ENCODE peak calls at places on chromosomes 6 and 20, in ten cellular contexts. K, Q, X, E, J, H, C, L, F and O are unnamed samples.

GRCh38 chr6:157461000-157461915 is 80.3 kb downstream of the ZDHHC14 start:
- DNase-seq in K (peak), Q (no peak), X (peak), E (peak), J (no peak), H (no peak), C (peak), L (peak), F (peak), O (no peak)

GRCh38 chr6:40338306-40338705 is 248.9 kb downstream of the LRFN2 start:
- DNase-seq in K (no peak), Q (no peak), X (no peak), E (no peak), J (no peak), H (no peak), C (no peak), L (no peak), F (no peak), O (no peak)

GRCh38 chr20:61436674-61437279 is 184.7 kb downstream of the CDH4 start:
- DNase-seq in K (no peak), Q (peak), X (peak), E (peak), J (no peak), H (peak), C (peak), L (peak), F (peak), O (no peak)

GRCh38 chr6:33081098-33081824 is 5.5 kb downstream of the HLA-DPB1 start:
- DNase-seq in K (no peak), Q (no peak), X (peak), E (peak), J (no peak), H (no peak), C (no peak), L (no peak), F (no peak), O (peak)

GRCh38 chr20:62603021-62603906 is 39.0 kb upstream of the SLCO4A1 start:
- DNase-seq in K (no peak), Q (no peak), X (no peak), E (no peak), J (peak), H (peak), C (peak), L (no peak), F (peak), O (no peak)

GRCh38 chr20:47802975-47803374 is 17.7 kb upstream of the SULF2 start:
- DNase-seq in K (no peak), Q (no peak), X (no peak), E (no peak), J (no peak), H (no peak), C (no peak), L (no peak), F (no peak), O (no peak)

GRCh38 chr6:166989427-166990034 is 9.7 kb upstream of the CEP43 start:
- DNase-seq in K (peak), Q (no peak), X (peak), E (no peak), J (peak), H (peak), C (peak), L (peak), F (peak), O (no peak)

GRCh38 chr6:54805077-54805476 is 41.5 kb upstream of the FAM83B start:
- DNase-seq in K (no peak), Q (no peak), X (no peak), E (no peak), J (no peak), H (peak), C (peak), L (peak), F (peak), O (no peak)

GRCh38 chr6:130500693-130501092 is 134.9 kb downstream of the TMEM200A start:
- DNase-seq in K (no peak), Q (no peak), X (no peak), E (no peak), J (no peak), H (peak), C (peak), L (peak), F (peak), O (no peak)

GRCh38 chr6:32075781-32076494 is 33.2 kb downstream of the TNXB start:
- DNase-seq in K (no peak), Q (no peak), X (no peak), E (no peak), J (no peak), H (no peak), C (no peak), L (no peak), F (no peak), O (no peak)

GRCh38 chr6:89145962-89146747 is at the start of gene PM20D2:
- DNase-seq in K (peak), Q (peak), X (peak), E (peak), J (peak), H (peak), C (peak), L (peak), F (no peak), O (peak)

GRCh38 chr6:103675807-103676406 is 1183.8 kb downstream of the HACE1 start:
- DNase-seq in K (peak), Q (no peak), X (no peak), E (no peak), J (no peak), H (no peak), C (no peak), L (peak), F (no peak), O (no peak)

GRCh38 chr6:118893095-118893881 is 664 bp upstream of the ASF1A start:
- DNase-seq in K (no peak), Q (no peak), X (no peak), E (no peak), J (peak), H (peak), C (peak), L (peak), F (peak), O (no peak)

GRCh38 chr6:21143651-21144050 is 449.9 kb upstream of the SOX4 start:
- DNase-seq in K (no peak), Q (no peak), X (no peak), E (no peak), J (no peak), H (no peak), C (no peak), L (no peak), F (no peak), O (peak)

GRCh38 chr20:57381596-57382503 is 9.3 kb upstream of the RBM38 start:
- DNase-seq in K (peak), Q (peak), X (peak), E (peak), J (peak), H (peak), C (peak), L (peak), F (peak), O (peak)

GRCh38 chr6:44010411-44011349 is 116.6 kb downstream of the MRPL14 start:
- DNase-seq in K (peak), Q (no peak), X (no peak), E (peak), J (no peak), H (peak), C (peak), L (peak), F (peak), O (no peak)

GRCh38 chr6:30752164-30752927 is 8.0 kb upstream of the IER3 start:
- DNase-seq in K (peak), Q (no peak), X (no peak), E (no peak), J (no peak), H (peak), C (peak), L (peak), F (peak), O (no peak)

GRCh38 chr6:81228912-81229540 is 523.5 kb downstream of the TENT5A start:
- DNase-seq in K (no peak), Q (no peak), X (no peak), E (no peak), J (no peak), H (peak), C (peak), L (peak), F (peak), O (no peak)

GRCh38 chr6:53119349-53119748 is 29.3 kb downstream of the GCM1 start:
- DNase-seq in K (no peak), Q (no peak), X (no peak), E (no peak), J (no peak), H (no peak), C (no peak), L (no peak), F (peak), O (no peak)

GRCh38 chr20:56259948-56260347 is 11.4 kb downstream of the MC3R start:
- DNase-seq in K (no peak), Q (no peak), X (no peak), E (no peak), J (no peak), H (no peak), C (no peak), L (no peak), F (no peak), O (no peak)
- TF ChIP-seq CTCF in K (no peak), Q (no peak), X (no peak), E (no peak), J (no peak), H (no peak), C (no peak), L (no peak), F (no peak), O (no peak)

DNA sequence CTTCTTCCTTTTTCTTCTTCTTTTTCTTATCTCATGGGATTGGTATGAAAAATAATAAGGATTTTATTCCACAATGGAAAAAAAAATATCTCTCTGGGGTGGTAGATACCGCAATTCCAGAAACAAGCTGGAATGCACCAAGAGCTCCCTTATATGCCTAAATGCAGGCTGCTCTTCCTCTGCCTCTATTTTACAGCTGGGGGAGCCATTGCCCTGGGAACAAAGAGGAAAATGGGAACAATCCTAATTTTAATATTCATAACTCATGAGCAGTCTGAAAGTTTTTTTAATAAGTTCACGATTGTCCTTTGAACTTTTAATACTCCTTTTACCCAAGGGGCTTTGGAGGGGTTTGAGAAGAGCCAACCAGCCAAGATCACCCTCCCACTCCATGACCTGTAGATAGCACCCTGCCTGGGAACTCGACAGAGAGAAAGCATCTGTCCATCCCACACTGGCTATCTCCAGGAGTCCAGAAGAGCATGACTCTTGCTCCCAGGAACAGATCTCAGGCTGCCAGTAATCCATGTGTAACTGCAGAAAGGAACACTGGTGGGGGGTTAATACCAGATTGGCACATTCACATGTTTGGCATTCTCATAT is 74.7 kb downstream of the CD83 start:
- DNase-seq in K (no peak), Q (no peak), X (no peak), E (no peak), J (no peak), H (peak), C (no peak), L (no peak), F (no peak), O (no peak)
- TF ChIP-seq CTCF in K (no peak), Q (no peak), X (no peak), E (no peak), J (no peak), H (peak), C (peak), L (peak), F (no peak), O (no peak)

GRCh38 chr20:51326241-51326819 is 216.2 kb downstream of the NFATC2 start:
- DNase-seq in K (peak), Q (peak), X (peak), E (peak), J (peak), H (peak), C (peak), L (peak), F (peak), O (peak)
- TF ChIP-seq CTCF in K (peak), Q (peak), X (peak), E (peak), J (no peak), H (peak), C (peak), L (peak), F (peak), O (no peak)

GRCh38 chr6:82364087-82365010 is 732 bp downstream of the TPBG start:
- DNase-seq in K (peak), Q (peak), X (peak), E (peak), J (no peak), H (peak), C (peak), L (peak), F (peak), O (peak)
- TF ChIP-seq CTCF in K (no peak), Q (no peak), X (no peak), E (no peak), J (no peak), H (no peak), C (no peak), L (no peak), F (no peak), O (no peak)

GRCh38 chr6:50141100-50141499 is 91.4 kb upstream of the DEFB112 start:
- DNase-seq in K (no peak), Q (no peak), X (no peak), E (no peak), J (no peak), H (no peak), C (no peak), L (no peak), F (no peak), O (no peak)

GRCh38 chr6:50143011-50143719 is 93.4 kb upstream of the DEFB112 start:
- DNase-seq in K (no peak), Q (no peak), X (no peak), E (no peak), J (no peak), H (no peak), C (peak), L (no peak), F (no peak), O (no peak)

GRCh38 chr6:50147371-50147770 is 97.6 kb upstream of the DEFB112 start:
- DNase-seq in K (no peak), Q (no peak), X (no peak), E (no peak), J (no peak), H (no peak), C (peak), L (no peak), F (no peak), O (no peak)

GRCh38 chr6:50145125-50145524 is 95.4 kb upstream of the DEFB112 start:
- DNase-seq in K (peak), Q (no peak), X (peak), E (no peak), J (no peak), H (no peak), C (peak), L (peak), F (no peak), O (no peak)
- TF ChIP-seq CTCF in K (peak), Q (peak), X (peak), E (peak), J (no peak), H (peak), C (peak), L (peak), F (peak), O (peak)

DNA sequence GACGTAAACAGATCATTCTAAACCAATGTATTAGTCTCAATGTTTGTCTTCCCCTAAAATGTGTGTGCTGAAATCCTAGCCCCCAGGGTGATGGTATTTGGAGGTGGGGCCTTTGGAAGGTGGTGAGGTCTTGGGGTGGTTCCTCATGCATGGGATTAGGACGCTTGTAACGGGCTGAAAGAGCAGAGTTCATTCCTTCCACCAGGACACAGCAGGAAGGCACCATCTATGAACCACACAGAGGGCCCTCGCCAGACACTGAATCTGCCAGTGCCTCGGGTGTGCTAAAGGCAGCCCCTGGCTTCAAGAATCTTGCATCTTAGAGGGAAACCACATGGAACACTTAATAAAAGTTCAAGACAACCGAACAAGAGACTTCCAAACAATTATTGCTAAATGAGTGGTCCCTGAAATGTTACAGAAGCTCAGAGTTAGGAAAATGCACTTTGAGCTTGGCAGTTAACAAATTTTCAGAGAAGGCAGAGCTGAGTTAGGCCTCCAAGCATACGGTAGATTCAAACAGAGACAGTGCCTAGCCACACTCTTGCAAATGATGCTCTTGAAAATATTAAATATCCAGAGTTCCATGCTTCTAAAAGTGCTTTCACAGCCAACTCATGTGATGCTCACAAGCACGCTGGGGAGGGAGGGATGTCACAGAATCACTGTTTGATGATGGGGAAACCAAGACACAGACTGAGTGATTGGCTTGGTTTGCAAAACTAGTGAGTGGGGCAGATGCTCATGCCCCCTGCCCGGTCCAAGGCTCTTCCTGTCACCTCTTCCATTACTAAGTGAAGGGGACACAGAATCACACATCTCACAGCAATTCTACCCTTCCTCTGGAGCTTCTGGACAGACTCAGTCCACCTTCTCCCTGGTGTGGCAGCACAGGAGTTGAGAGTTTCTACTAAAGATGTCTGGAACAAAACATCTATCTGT is 27.4 kb downstream of the TBC1D7 start:
- DNase-seq in K (no peak), Q (no peak), X (no peak), E (peak), J (no peak), H (no peak), C (no peak), L (no peak), F (no peak), O (no peak)
- TF ChIP-seq CTCF in K (no peak), Q (no peak), X (no peak), E (peak), J (no peak), H (no peak), C (no peak), L (no peak), F (peak), O (no peak)

GRCh38 chr20:59403962-59404314 is 103.5 kb downstream of the EDN3 start:
- DNase-seq in K (no peak), Q (no peak), X (no peak), E (no peak), J (no peak), H (no peak), C (no peak), L (no peak), F (no peak), O (no peak)
- TF ChIP-seq CTCF in K (no peak), Q (peak), X (no peak), E (no peak), J (peak), H (no peak), C (no peak), L (no peak), F (peak), O (peak)

GRCh38 chr20:5400164-5400762 is 83.5 kb upstream of the PROKR2 start:
- DNase-seq in K (peak), Q (peak), X (peak), E (peak), J (no peak), H (peak), C (peak), L (peak), F (no peak), O (no peak)

GRCh38 chr20:5401277-5401676 is 84.5 kb upstream of the PROKR2 start:
- DNase-seq in K (no peak), Q (no peak), X (no peak), E (no peak), J (no peak), H (no peak), C (no peak), L (no peak), F (no peak), O (no peak)

GRCh38 chr20:5397418-5397817 is 80.7 kb upstream of the PROKR2 start:
- DNase-seq in K (peak), Q (no peak), X (no peak), E (no peak), J (no peak), H (no peak), C (no peak), L (no peak), F (no peak), O (no peak)

GRCh38 chr20:5402903-5403531 is 86.3 kb upstream of the PROKR2 start:
- DNase-seq in K (peak), Q (peak), X (peak), E (peak), J (no peak), H (peak), C (peak), L (peak), F (peak), O (peak)
- TF ChIP-seq CTCF in K (no peak), Q (peak), X (peak), E (peak), J (no peak), H (peak), C (peak), L (peak), F (peak), O (peak)

DNA sequence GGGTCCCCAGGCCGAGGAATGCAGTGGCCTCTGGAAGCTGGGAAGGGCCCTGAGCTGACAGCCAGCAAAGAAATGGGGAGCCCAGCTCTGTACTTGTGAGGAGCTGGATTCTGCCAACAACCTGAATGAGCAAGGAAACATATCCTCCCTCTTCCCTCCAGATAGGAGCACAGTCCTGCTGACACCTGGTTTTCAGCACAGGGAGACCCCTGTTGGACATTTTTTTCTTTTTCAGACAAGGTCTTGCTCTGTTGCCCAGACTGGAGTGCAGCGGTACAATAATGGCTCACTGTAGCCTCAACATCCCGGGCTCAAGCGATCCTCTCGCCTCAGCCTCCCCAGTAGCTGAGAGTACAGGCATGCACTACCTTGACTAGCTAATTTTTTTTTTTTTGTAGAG is 21.5 kb downstream of the BMP6 start:
- DNase-seq in K (no peak), Q (no peak), X (no peak), E (no peak), J (no peak), H (no peak), C (no peak), L (no peak), F (no peak), O (no peak)
- TF ChIP-seq CTCF in K (no peak), Q (no peak), X (no peak), E (no peak), J (no peak), H (no peak), C (no peak), L (no peak), F (no peak), O (no peak)